ENCODE peak calls at places on chromosome 19, in eight cellular contexts. U is DND-41; J is mucosa of descending colon; K is transverse colon; A is uterus; P is CD8-positive, alpha-beta memory T cell; X is thyroid gland; C is BE2C. F is an unnamed sample. For H3K36me3, the result is how much of the 10 kb centered on the place peaks cover.

GRCh38 chr19:18514800-18515682 is 6.8 kb downstream of the ELL start:
- DNase-seq in P (peak), C (no peak), X (peak), K (peak), U (no peak), A (peak), J (peak), F (peak)

GRCh38 chr19:31274964-31275319 is 74.3 kb downstream of the TSHZ3 start:
- DNase-seq in P (no peak), J (no peak), U (no peak), K (no peak), X (no peak), A (no peak), C (no peak), F (no peak)

GRCh38 chr19:1806184-1807029 is 5.7 kb downstream of the ATP8B3 start:
- DNase-seq in X (no peak), C (no peak), K (no peak), U (no peak), P (no peak), J (peak), A (no peak), F (no peak)

GRCh38 chr19:57269515-57270250 is 10.6 kb upstream of the ZNF460 start:
- DNase-seq in K (no peak), C (no peak), J (no peak), A (no peak), U (no peak), P (no peak), X (no peak), F (no peak)

GRCh38 chr19:40684280-40684679 is 6.2 kb downstream of the NUMBL start:
- DNase-seq in P (no peak), U (no peak), J (no peak), A (no peak), X (no peak), K (no peak), C (no peak), F (no peak)

GRCh38 chr19:12272980-12273901 is 21.4 kb downstream of the ZNF44 start:
- DNase-seq in U (no peak), A (no peak), J (no peak), X (no peak), C (no peak), K (no peak), P (no peak), F (no peak)

GRCh38 chr19:38644719-38645118 is 2.7 kb upstream of the ACTN4 start:
- DNase-seq in A (no peak), X (no peak), J (peak), K (peak), U (no peak), C (no peak), P (no peak), F (no peak)

GRCh38 chr19:45470147-45471081 is 2.6 kb downstream of the FOSB start:
- DNase-seq in C (no peak), X (peak), U (peak), J (peak), P (peak), K (peak), A (peak), F (no peak)

GRCh38 chr19:18647371-18647767 is 10.5 kb downstream of the KLHL26 start:
- DNase-seq in P (no peak), J (no peak), K (no peak), U (no peak), C (no peak), X (no peak), A (no peak), F (no peak)

GRCh38 chr19:47095707-47096704 is 17.6 kb downstream of the ZC3H4 start:
- DNase-seq in X (peak), C (peak), P (no peak), K (peak), J (peak), A (no peak), U (peak), F (no peak)

GRCh38 chr19:56145698-56146097 is 4.6 kb downstream of the ZNF444 start:
- DNase-seq in J (no peak), U (no peak), X (no peak), C (no peak), A (no peak), K (no peak), P (no peak), F (no peak)

GRCh38 chr19:7415163-7415856 is 66.6 kb downstream of the ARHGEF18 start:
- DNase-seq in A (no peak), J (no peak), U (no peak), P (no peak), C (no peak), K (no peak), X (peak), F (no peak)

GRCh38 chr19:45767881-45768643 is 990 bp downstream of the SIX5 start:
- DNase-seq in P (peak), A (peak), C (no peak), J (peak), X (peak), U (no peak), K (peak), F (no peak)

GRCh38 chr19:53467138-53467502 is 413 bp upstream of the ZNF813 start:
- DNase-seq in A (no peak), C (peak), P (no peak), X (no peak), U (no peak), J (peak), K (peak), F (no peak)

GRCh38 chr19:38281820-38282566 is 17.6 kb downstream of the SPINT2 start:
- DNase-seq in X (no peak), K (no peak), A (no peak), U (no peak), J (no peak), C (no peak), P (no peak), F (no peak)

GRCh38 chr19:40927567-40927966 is 45.5 kb upstream of the CYP2A7 start:
- DNase-seq in A (no peak), P (no peak), J (no peak), U (no peak), K (no peak), X (no peak), C (no peak), F (no peak)

GRCh38 chr19:45066921-45067661 is 9.2 kb downstream of the ZNF296 start:
- DNase-seq in A (no peak), J (no peak), K (no peak), U (no peak), C (no peak), P (no peak), X (no peak), F (no peak)

GRCh38 chr19:1110809-1111640 is 7.2 kb downstream of the GPX4 start:
- DNase-seq in U (no peak), C (no peak), A (no peak), P (no peak), J (peak), K (no peak), X (no peak), F (no peak)

GRCh38 chr19:567296-567900 is 5.0 kb upstream of the BSG start:
- DNase-seq in U (no peak), P (no peak), C (no peak), K (no peak), A (no peak), X (no peak), J (no peak), F (no peak)

GRCh38 chr19:1015782-1016646 is 4.9 kb downstream of the TMEM259 start:
- DNase-seq in X (no peak), C (no peak), K (peak), U (no peak), P (no peak), A (no peak), J (peak), F (no peak)

GRCh38 chr19:13621413-13621812 is 115.1 kb upstream of the CACNA1A start:
- DNase-seq in X (no peak), C (no peak), A (no peak), K (no peak), P (no peak), U (peak), J (no peak), F (no peak)

GRCh38 chr19:13832096-13832495 is 36.9 kb downstream of the ZSWIM4 start:
- DNase-seq in X (no peak), J (peak), U (no peak), A (no peak), K (no peak), P (no peak), C (no peak), F (no peak)

GRCh38 chr19:51887522-51888498 is at the start of gene ZNF577:
- DNase-seq in X (peak), J (peak), U (peak), A (peak), P (peak), C (peak), K (peak), F (peak)

GRCh38 chr19:5047251-5047935 is 78.5 kb downstream of the KDM4B start:
- DNase-seq in U (no peak), A (no peak), X (no peak), K (no peak), J (peak), P (no peak), C (no peak), F (no peak)
- H3K36me3 ChIP-seq in U (half or more), A (under half), X (under half), K (under half), J (under half), P (under half), C (under half), F (under half)

GRCh38 chr19:16518061-16518460 is 21.9 kb downstream of the C19orf44 start:
- DNase-seq in C (no peak), U (no peak), J (no peak), P (no peak), A (no peak), K (no peak), X (no peak), F (no peak)
- H3K36me3 ChIP-seq in C (half or more), U (half or more), J (under half), P (under half), A (under half), K (under half), X (half or more), F (under half)

GRCh38 chr19:49492573-49493411 is 3.4 kb upstream of the RPS11 start:
- DNase-seq in X (no peak), P (no peak), J (no peak), U (no peak), A (no peak), K (no peak), C (peak), F (no peak)
- H3K36me3 ChIP-seq in X (under half), P (under half), J (under half), U (half or more), A (under half), K (under half), C (half or more), F (under half)

GRCh38 chr19:43735013-43735412 is 19.1 kb downstream of the IRGC start:
- DNase-seq in K (no peak), J (no peak), X (no peak), A (no peak), U (no peak), P (no peak), C (no peak), F (no peak)

GRCh38 chr19:43727593-43727853 is 11.6 kb downstream of the IRGC start:
- DNase-seq in U (no peak), X (no peak), C (no peak), J (no peak), P (no peak), K (no peak), A (no peak), F (no peak)

GRCh38 chr19:43726736-43727592 is 11.1 kb downstream of the IRGC start:
- DNase-seq in J (no peak), K (no peak), X (no peak), P (no peak), A (no peak), U (no peak), C (no peak), F (no peak)

GRCh38 chr19:43731854-43732253 is 16.0 kb downstream of the IRGC start:
- DNase-seq in A (no peak), P (no peak), K (no peak), X (no peak), U (no peak), J (no peak), C (peak), F (no peak)

DNA sequence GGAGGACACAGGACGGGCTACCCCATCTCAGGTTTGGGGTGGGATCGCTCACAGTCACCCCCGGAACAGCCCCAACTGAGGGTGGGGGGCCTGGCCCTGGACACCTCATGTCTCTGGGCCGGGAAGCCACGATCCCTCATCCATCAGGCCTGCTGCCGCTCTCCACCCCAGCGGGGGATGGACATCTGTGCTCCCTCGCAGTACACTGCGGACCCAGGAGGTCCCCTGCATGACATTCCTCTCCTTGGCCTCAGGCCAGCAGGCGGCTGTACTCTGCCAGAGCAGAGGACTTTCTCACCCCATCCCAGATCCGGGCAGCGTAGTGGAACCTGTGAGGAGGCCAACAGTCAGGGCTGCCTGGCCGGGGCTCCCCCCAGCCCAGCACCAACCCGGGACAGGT is 15.5 kb downstream of the IRGC start:
- DNase-seq in C (peak), X (no peak), U (no peak), A (no peak), K (no peak), P (no peak), J (no peak), F (no peak)
- H3K36me3 ChIP-seq in C (under half), X (under half), U (half or more), A (under half), K (under half), P (under half), J (under half), F (half or more)

DNA sequence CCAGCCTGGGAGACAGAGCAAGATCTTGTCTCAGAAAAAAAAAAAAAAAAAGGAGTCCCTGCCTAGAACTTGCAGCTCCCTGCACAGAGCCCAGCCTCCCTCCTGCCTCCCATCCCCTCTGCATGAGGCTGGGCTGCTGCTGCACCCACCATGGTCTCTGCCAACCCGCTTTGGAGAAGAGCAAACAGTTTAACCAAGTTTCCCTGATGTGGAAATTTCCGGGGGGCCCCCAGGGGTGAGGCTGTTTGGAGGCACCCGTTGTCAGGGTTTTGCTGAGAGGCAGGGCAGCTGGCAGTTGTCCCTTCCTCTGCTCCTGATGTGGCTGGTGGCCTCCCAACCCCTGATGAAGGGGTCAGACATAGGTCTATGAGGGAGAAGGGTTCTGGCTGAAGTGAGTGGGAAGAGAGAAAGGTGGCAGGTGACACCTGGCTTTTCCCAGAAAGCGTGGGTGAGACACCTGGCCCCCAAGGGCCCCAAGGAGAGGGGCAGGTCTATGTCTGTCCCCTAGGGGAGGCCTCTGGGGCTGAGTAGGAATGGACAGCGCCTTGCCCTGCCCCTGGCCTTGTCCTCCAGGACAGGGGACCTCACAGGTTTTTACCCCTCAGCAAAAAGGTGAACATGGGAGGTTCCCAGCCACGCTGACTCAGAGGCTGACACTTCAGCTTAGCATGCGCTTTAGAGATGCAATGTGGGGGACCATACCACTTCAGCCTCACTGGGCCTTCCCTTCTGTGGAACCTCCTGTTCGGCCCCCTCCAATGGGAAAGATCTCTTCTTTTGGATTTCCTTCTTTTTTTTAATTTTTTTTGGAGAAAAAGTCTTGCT is 5.5 kb downstream of the LRP3 start:
- DNase-seq in A (no peak), X (no peak), U (no peak), P (no peak), J (no peak), C (no peak), K (no peak), F (no peak)
- H3K36me3 ChIP-seq in A (under half), X (under half), U (under half), P (under half), J (under half), C (under half), K (under half), F (under half)

DNA sequence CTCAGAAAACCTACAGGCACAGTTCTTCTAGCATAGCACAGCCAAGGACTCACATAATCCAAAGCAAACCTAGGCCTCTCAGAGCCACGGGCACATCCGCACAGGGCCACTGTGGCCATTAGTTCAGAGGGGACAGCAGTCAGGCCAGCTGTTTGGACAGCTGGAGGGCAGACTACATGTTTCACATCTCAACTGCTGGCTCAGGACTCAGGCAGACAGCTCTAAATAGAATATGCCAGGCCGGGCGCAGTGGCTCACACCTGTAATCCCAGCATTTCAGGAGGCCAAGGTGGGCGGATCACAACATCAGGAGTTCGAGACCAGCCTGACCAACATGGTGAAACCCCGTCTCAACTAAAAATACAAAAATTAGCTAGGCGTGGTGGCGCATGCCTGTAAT is 26.8 kb downstream of the SAFB2 start:
- DNase-seq in K (no peak), P (no peak), U (no peak), J (peak), X (no peak), C (no peak), A (no peak), F (no peak)
- H3K36me3 ChIP-seq in K (half or more), P (half or more), U (half or more), J (under half), X (half or more), C (half or more), A (under half), F (half or more)

GRCh38 chr19:3656073-3656746 is 29.6 kb upstream of the CACTIN start:
- DNase-seq in P (no peak), C (no peak), X (no peak), U (no peak), A (no peak), J (no peak), K (no peak), F (no peak)
- H3K36me3 ChIP-seq in P (under half), C (under half), X (half or more), U (half or more), A (under half), J (under half), K (under half), F (under half)